ENCODE peak calls at places on chromosomes 11 and 22, in six cellular contexts. E is H1, L is H9, W is neuronal stem cell, G is IMR-90, I is trophoblast cell. Z is an unnamed sample.

GRCh38 chr11:128283445-128283844 is 303.9 kb downstream of the ETS1 start:
- DNase-seq in E (no peak), I (peak; percentile 65), L (no peak), G (peak; percentile 59), W (no peak), Z (peak; percentile 38)

GRCh38 chr11:17004486-17005148 is 9.6 kb downstream of the PLEKHA7 start:
- DNase-seq in E (no peak), L (no peak), G (no peak), W (no peak), I (no peak), Z (no peak)

GRCh38 chr11:72676874-72677341 is 2.7 kb upstream of the PDE2A start:
- DNase-seq in W (peak; percentile 76), L (peak; percentile 94), E (no peak), I (peak; percentile 76), G (peak; percentile 26), Z (peak; percentile 48)

GRCh38 chr11:18853086-18853720 is 61.6 kb upstream of the PTPN5 start:
- DNase-seq in W (no peak), E (no peak), L (peak; percentile 57), I (peak; percentile 69), G (peak; percentile 19), Z (peak; percentile 6)

GRCh38 chr11:78652866-78653265 is 78.2 kb upstream of the NARS2 start:
- DNase-seq in I (no peak), W (no peak), E (no peak), L (no peak), G (no peak), Z (no peak)

GRCh38 chr22:26364066-26365015 is 64.7 kb upstream of the ASPHD2 start:
- DNase-seq in G (peak; percentile 80), E (peak; percentile 63), W (peak; percentile 81), I (peak; percentile 93), L (peak; percentile 91), Z (peak; percentile 85)

GRCh38 chr22:46373838-46374662 is 38.5 kb downstream of the TRMU start:
- DNase-seq in E (no peak), W (no peak), G (no peak), I (no peak), L (no peak), Z (no peak)

GRCh38 chr22:24133187-24133965 is 47.9 kb upstream of the SUSD2 start:
- DNase-seq in E (no peak), L (peak; percentile 58), G (peak; percentile 41), W (no peak), I (no peak), Z (peak; percentile 36)

GRCh38 chr11:75241906-75242644 is 1.5 kb downstream of the TPBGL start:
- DNase-seq in I (no peak), E (no peak), L (peak; percentile 32), G (no peak), W (no peak), Z (no peak)

GRCh38 chr11:75347781-75348613 is 3.5 kb downstream of the ARRB1 start:
- DNase-seq in I (no peak), E (no peak), L (peak; percentile 30), W (no peak), G (peak; percentile 98), Z (peak; percentile 98)

GRCh38 chr22:19842386-19843106 is 12.1 kb downstream of the GNB1L start:
- DNase-seq in W (no peak), E (no peak), L (no peak), I (peak; percentile 42), G (no peak), Z (no peak)

DNA sequence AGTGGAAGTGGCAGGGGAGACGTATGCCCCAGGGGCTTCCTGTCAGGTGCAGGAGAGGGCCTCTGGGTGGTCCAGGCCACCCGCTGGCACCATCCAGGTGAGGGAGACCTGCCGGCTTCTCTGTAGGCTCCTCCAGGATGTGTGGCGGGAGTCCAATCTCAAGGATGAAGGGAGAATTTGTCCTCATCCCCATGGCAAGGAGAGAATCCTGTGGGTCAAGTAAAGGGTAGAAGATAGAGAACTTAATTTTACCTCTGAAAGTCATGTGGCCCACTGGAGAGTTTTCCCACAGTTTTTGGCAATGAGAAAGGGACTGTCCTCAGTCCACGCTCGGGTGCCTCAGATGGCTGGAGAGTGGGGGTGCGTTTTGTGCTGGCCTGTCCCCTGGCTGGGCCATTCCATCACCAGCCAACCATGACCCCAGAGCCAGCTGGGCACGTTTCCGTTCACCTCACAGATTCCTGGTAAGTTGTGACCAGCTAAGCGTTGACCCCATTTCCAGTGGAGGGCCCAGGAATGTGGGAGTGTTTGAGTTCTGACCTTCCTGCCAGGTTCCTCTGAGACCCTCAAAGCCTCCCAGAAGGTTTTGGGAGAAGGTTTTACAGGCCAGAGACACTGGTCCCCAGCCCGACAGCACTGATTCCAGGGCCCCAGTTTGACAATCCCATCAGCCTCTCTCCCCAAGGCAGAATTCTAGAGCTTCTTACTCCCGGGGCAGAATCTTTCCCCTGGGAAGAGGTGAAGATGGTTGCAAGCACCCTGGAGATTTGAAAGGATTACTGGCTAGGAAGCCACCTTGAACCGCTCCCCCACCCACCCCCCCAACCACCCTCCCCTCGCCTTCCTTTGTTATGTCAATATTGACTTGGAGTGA is 2.6 kb downstream of the OVOL1 start:
- DNase-seq in I (no peak), E (no peak), L (no peak), G (no peak), W (no peak), Z (no peak)
- H3K4me1 ChIP-seq in I (peaks cover 35% of the 10 kb centered on the region), E (peaks cover 14% of the 10 kb centered on the region), L (peaks cover 4% of the 10 kb centered on the region), G (no peaks in the 10 kb centered on the region), W (peaks cover 9% of the 10 kb centered on the region), Z (peaks cover 17% of the 10 kb centered on the region)

DNA sequence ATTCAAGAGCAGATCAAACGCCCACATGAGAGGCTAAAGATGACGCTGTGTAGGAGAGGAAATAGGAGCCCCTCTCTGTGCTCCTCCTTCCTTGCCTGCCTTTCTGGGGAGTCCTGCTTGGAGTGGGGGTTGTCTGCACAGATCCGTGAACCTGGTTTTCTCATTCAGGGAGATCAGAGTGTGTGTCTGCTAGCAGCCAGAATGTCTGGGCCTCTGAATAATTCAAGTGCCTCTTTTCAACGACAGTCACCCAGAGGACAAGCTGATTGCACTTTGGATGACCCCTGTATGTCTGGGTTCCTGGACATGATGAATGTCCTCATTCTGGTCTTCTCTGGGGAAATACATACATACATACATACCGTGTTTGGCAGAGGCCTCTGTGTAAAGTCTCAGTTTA is 592.5 kb upstream of the B3GAT1 start:
- DNase-seq in E (no peak), G (no peak), W (no peak), I (no peak), L (no peak), Z (no peak)
- H4K91ac ChIP-seq in E (no peak overlapping the region), G (no peak overlapping the region), W (no peak overlapping the region), I (no peak overlapping the region), L (no peak overlapping the region), Z (no peak overlapping the region)

GRCh38 chr11:44605068-44605708 is 39.7 kb downstream of the CD82 start:
- DNase-seq in L (no peak), I (no peak), W (no peak), E (no peak), G (no peak), Z (no peak)

GRCh38 chr11:44602810-44603410 is 37.4 kb downstream of the CD82 start:
- DNase-seq in L (no peak), I (no peak), W (no peak), G (no peak), E (no peak), Z (no peak)

GRCh38 chr11:44605965-44606364 is 40.5 kb downstream of the CD82 start:
- DNase-seq in E (no peak), W (no peak), I (no peak), G (no peak), L (no peak), Z (no peak)

GRCh38 chr11:44606472-44606871 is 41.0 kb downstream of the CD82 start:
- DNase-seq in G (no peak), W (no peak), L (no peak), E (no peak), I (no peak), Z (no peak)

DNA sequence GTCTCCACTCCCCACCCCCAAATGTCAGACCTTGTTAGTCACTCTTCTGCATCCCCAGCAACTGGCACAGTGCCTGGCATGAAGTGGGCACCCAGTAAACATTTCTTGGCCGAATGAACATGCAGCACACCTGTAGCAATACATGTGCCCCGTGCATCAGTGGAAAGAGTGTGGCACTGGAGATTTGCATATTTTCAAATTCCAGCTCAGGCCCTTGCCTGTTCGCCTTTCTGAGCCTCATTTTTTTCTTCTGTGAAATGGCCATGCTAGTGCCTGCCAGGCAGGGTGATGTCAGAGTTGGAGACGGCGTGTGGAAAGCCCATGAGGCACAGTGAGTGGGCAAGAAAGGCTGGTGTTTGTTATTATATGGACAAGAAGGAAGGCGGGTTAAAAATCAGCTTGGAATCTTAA is 38.7 kb downstream of the CD82 start:
- DNase-seq in W (no peak), I (no peak), E (no peak), L (no peak), G (peak; percentile 53), Z (no peak)
- H3K4me1 ChIP-seq in W (peaks cover 6% of the 10 kb centered on the region), I (no peaks in the 10 kb centered on the region), E (no peaks in the 10 kb centered on the region), L (no peaks in the 10 kb centered on the region), G (peaks cover 32% of the 10 kb centered on the region), Z (peaks cover 38% of the 10 kb centered on the region)

DNA sequence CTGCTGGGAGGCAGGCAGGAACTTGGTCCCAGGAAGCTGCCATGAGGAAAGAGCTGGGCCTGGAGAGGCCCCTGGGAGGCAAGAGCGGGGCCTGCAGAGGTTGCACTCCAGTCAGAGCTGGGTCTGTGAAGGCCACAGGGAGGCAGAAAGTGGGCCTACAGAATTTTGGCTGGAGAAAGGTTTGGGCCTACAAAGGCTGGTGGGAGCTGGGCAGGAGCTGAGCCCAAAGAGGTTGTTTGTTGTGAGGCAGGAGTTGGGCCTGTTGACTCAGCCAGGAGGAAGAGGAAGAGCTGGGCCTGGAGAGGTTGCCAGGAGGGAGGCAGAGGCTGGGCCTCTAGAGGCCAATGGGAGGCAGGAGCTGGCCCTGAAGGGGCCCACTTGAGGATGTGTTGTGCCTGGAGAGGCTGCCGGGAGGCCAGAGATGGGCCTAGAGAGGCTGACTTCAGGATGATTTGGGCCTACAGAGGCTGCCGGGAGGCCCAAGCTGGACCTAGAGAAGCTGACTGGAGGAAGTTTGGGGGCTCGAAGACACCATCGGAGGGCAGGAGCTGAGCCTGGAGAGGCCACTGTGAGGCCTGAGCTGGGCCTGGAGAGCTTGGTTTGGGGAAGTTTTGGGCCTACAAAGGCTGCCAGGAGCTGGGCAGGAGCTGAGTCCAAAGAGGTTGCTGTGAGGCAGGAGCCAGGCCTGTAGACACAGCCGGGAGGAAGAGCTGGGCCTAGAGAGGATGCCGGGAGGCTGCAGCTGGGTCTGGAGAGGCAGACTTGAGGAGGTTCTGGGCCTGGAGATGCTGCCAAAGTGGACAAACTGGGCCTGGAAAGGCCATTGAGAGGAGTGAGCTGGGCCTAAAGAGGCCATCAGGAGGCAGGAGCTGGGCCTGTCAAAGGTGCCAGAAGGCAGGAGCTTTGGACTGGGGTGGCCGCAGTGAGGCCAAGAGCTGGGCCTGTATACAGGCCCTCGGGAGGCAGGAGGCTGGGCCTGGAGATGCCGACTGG is 40.7 kb downstream of the OR4C45 start:
- DNase-seq in E (no peak), W (no peak), I (no peak), G (no peak), L (no peak), Z (no peak)
- H4K91ac ChIP-seq in E (no peak overlapping the region), W (no peak overlapping the region), I (no peak overlapping the region), G (no peak overlapping the region), L (no peak overlapping the region), Z (no peak overlapping the region)

GRCh38 chr11:96303980-96304379 is 39.0 kb downstream of the MAML2 start:
- DNase-seq in G (no peak), W (no peak), L (no peak), I (no peak), E (no peak), Z (no peak)
- H3K4me1 ChIP-seq in G (peaks cover 11% of the 10 kb centered on the region), W (peaks cover 26% of the 10 kb centered on the region), L (peaks cover 11% of the 10 kb centered on the region), I (peaks cover 10% of the 10 kb centered on the region), E (peaks cover 14% of the 10 kb centered on the region), Z (peaks cover 8% of the 10 kb centered on the region)

Z was measured in mesenchymal stem cell.